ENCODE peak calls at places on chromosomes 5 and 9, in six cellular contexts. N, Q, O, Y, H and J are unnamed samples.

GRCh38 chr5:90849939-90850338 is 291.3 kb downstream of the ADGRV1 start:
- DNase-seq in N (no peak), Q (no peak), O (no peak), Y (no peak), H (no peak), J (no peak)

GRCh38 chr9:88742483-88742882 is 207.5 kb downstream of the NXNL2 start:
- DNase-seq in N (no peak), Q (no peak), O (peak), Y (no peak), H (no peak), J (no peak)

GRCh38 chr5:62592558-62592957 is 13.9 kb downstream of the LRRC70 start:
- DNase-seq in N (no peak), Q (no peak), O (no peak), Y (no peak), H (no peak), J (no peak)

GRCh38 chr5:74075496-74075895 is 449.5 kb downstream of the ARHGEF28 start:
- DNase-seq in N (no peak), Q (no peak), O (no peak), Y (no peak), H (no peak), J (no peak)

GRCh38 chr9:84271004-84271886 is 69.3 kb downstream of the SLC28A3 start:
- DNase-seq in N (peak), Q (peak), O (peak), Y (peak), H (no peak), J (peak)

GRCh38 chr9:93087971-93088655 is 7.9 kb upstream of the CARD19 start:
- DNase-seq in N (no peak), Q (no peak), O (no peak), Y (no peak), H (no peak), J (no peak)

GRCh38 chr9:34332370-34332964 is 3.1 kb downstream of the NUDT2 start:
- DNase-seq in N (no peak), Q (peak), O (peak), Y (no peak), H (no peak), J (no peak)

GRCh38 chr5:128424672-128425071 is 113.4 kb downstream of the FBN2 start:
- DNase-seq in N (no peak), Q (no peak), O (no peak), Y (no peak), H (no peak), J (no peak)

GRCh38 chr5:3600106-3600997 is 4.7 kb downstream of the IRX1 start:
- DNase-seq in N (peak), Q (peak), O (no peak), Y (peak), H (no peak), J (no peak)

GRCh38 chr5:3601060-3601710 is 5.6 kb downstream of the IRX1 start:
- DNase-seq in N (no peak), Q (no peak), O (no peak), Y (peak), H (no peak), J (no peak)

GRCh38 chr5:3598725-3599282 is 3.2 kb downstream of the IRX1 start:
- DNase-seq in N (no peak), Q (no peak), O (no peak), Y (peak), H (no peak), J (no peak)

GRCh38 chr5:3598236-3598635 is 2.6 kb downstream of the IRX1 start:
- DNase-seq in N (no peak), Q (no peak), O (no peak), Y (peak), H (no peak), J (no peak)

DNA sequence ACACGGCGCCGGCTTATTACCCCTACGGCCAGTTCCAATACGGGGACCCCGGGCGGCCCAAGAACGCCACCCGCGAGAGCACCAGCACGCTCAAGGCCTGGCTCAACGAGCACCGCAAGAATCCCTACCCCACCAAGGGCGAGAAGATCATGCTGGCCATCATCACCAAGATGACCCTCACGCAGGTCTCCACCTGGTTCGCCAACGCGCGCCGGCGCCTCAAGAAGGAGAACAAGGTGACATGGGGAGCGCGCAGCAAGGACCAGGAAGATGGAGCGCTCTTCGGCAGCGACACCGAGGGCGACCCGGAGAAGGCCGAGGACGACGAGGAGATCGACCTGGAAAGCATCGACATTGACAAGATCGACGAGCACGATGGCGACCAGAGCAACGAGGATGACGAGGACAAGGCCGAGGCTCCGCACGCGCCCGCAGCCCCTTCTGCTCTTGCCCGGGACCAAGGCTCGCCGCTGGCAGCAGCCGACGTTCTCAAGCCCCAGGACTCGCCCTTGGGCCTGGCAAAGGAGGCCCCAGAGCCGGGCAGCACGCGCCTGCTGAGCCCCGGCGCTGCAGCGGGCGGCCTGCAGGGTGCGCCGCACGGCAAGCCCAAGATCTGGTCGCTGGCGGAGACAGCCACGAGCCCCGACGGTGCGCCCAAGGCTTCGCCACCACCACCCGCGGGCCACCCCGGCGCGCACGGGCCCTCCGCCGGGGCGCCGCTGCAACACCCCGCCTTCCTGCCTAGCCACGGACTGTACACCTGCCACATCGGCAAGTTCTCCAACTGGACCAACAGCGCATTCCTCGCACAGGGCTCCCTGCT is 3.9 kb downstream of the IRX1 start:
- DNase-seq in N (peak), Q (peak), O (no peak), Y (peak), H (no peak), J (no peak)
- TF ChIP-seq CTCF in N (peak), Q (peak), O (no peak), Y (no peak), H (no peak), J (no peak)

DNA sequence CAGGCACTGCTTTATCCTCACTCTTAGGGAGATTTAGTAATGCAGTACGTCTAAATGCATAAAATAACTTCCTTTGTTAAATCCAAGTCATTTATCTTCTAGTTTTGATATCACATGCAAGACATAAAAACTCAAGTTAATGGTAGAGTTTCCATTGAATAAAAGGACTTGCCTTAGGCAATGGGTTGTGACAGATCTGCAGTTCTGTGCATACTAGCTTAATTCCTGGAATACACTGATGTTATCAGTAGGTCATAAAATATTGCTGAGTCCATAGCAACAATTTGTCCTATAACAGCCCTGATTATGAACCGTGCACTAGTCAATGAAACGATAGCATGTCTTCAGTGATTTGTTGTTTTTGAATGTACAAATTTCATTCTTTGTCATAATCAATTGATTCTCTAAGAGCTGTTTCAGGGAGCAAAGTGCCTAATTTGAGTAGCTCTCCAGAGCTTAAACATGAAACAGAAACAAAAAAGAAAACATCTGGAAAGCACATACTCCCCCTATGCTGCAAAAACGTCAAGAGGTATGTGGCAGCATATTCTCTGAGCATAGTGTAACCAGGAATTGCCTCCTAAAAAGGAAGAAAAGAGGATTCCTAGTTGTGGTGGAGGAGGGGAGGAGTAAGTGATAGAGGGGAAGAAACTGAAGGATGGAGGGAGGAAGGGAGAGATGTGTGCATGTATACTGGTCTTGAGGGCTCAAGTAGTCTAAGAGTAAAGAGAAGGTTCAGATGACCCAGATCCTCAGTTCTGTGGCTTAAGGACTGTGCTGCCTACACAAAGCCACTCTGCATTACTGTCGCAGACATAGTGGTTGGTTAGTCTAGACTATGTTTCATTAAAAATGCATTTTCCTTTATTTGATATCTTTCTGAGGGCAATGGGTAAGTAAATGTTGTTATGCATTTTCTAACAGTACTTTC is 589.2 kb downstream of the PRR16 start:
- DNase-seq in N (no peak), Q (no peak), O (no peak), Y (no peak), H (no peak), J (no peak)
- TF ChIP-seq CTCF in N (no peak), Q (no peak), O (no peak), Y (no peak), H (no peak), J (no peak)

GRCh38 chr5:122516432-122516743 is 204.4 kb downstream of the SNCAIP start:
- DNase-seq in N (no peak), Q (no peak), O (no peak), Y (no peak), H (no peak), J (no peak)
- TF ChIP-seq CTCF in N (no peak), Q (no peak), O (no peak), Y (no peak), H (no peak), J (no peak)

DNA sequence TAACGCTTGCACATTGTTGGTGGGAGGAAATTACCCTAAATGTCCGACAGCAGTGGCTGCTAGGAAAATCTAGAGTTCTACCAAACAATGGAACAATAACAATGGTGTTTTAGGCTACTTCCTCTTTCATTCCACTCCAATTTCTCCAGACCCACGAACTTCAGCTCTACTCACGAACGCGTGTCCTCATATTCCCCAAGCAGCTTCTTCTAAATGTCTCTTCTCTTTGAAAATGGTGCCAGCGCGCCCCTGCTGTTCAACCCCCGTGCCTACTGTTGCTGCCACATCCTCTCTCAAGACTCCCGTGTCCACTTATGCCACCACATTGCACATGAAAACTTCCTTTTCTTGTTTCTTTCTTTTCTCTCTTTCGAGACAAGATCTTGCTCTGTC is 25.6 kb downstream of the OR2V2 start:
- DNase-seq in N (no peak), Q (no peak), O (no peak), Y (no peak), H (no peak), J (peak)
- TF ChIP-seq CTCF in N (no peak), Q (no peak), O (no peak), Y (no peak), H (no peak), J (no peak)

DNA sequence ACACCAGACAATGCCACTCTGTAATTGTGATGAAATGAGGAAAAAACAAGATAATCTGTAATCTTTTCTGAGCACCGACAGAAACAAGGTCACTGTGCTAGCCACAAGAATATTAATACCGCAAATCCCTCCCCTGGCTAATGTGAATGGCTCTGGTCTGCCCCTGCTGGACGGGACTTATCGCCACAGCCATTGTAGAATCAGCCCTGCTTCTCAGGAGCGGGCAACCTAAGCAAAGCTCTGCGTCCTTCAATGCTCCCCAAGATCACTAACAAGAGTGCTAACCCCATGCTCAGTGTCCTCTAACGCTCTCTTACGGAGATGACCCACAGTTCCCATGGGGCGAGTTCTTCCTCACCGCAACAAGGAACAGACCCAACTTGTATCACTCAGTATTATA is 42.7 kb downstream of the OR2V1 start:
- DNase-seq in N (no peak), Q (no peak), O (no peak), Y (peak), H (no peak), J (peak)
- TF ChIP-seq CTCF in N (peak), Q (peak), O (peak), Y (peak), H (peak), J (peak)

DNA sequence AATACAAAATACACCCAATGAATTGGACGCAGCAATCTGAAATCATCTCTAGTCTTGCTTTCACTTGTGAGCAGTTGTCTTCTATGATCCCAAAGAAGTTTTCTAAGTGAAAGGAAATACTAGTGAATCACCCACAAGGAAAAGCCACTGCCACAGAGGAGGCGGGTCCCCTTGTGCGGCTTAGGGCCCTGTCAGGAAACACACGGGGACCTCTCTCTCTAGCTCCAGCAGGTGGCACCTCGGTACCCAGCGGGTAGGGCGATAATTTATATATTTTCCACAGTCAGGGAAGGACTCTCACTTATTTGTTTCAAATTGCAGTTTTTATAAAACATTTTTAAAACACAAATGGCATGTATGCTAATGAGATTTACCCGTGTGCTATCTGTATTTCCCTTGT is 417.1 kb downstream of the KDM4C start:
- DNase-seq in N (no peak), Q (no peak), O (no peak), Y (no peak), H (no peak), J (no peak)
- TF ChIP-seq CTCF in N (no peak), Q (no peak), O (no peak), Y (no peak), H (no peak), J (no peak)

GRCh38 chr5:6711409-6712135 is 1.7 kb upstream of the TENT4A start:
- DNase-seq in N (no peak), Q (no peak), O (no peak), Y (no peak), H (no peak), J (no peak)

GRCh38 chr5:6713274-6714181 is at the start of gene TENT4A:
- DNase-seq in N (peak), Q (no peak), O (no peak), Y (peak), H (no peak), J (no peak)

GRCh38 chr5:6710551-6711318 is 2.5 kb upstream of the TENT4A start:
- DNase-seq in N (no peak), Q (no peak), O (no peak), Y (no peak), H (no peak), J (no peak)

GRCh38 chr5:6712582-6713273 is 504 bp upstream of the TENT4A start:
- DNase-seq in N (peak), Q (peak), O (peak), Y (no peak), H (peak), J (peak)

DNA sequence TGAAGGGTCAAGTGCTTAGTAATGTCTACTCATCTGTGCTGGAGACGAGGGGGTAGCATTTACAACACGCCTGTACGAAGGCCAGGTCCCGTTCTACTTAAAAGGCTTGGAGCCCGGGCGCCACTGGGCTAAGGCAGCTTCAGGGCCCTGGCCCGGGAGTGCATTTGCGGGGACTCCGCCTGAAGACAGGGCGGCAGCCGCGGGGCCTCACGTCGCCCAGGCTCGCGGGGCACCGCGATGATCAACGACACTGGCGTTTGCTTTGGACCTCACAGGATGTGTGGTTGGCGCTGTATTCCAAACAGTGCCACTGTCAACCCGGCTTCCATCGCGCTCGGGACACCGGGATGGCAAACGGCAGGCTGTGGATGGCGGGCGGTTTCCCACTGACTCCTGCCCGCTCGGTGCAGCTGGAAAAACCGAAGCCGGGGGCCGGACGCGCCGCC is 1.1 kb upstream of the TENT4A start:
- DNase-seq in N (peak), Q (peak), O (peak), Y (no peak), H (peak), J (peak)
- TF ChIP-seq CTCF in N (no peak), Q (no peak), O (no peak), Y (no peak), H (no peak), J (no peak)